ENCODE peak calls at places on chromosomes 6 and 20, in five cellular contexts. C is HS-27A, L is right cardiac atrium, N is mammary epithelial cell, O is RWPE1. V is an unnamed sample.

GRCh38 chr6:30556714-30556963 is 350 bp upstream of the GNL1 start:
- DNase-seq in O (peak; percentile 79), N (peak; percentile 88), L (peak; percentile 94), C (no peak), V (no peak)

GRCh38 chr20:64064145-64064698 is 1.2 kb downstream of the TCEA2 start:
- DNase-seq in O (peak; percentile 83), L (no peak), N (peak; percentile 54), C (no peak), V (no peak)

GRCh38 chr6:11381801-11382513 is 149.5 kb upstream of the NEDD9 start:
- DNase-seq in L (no peak), C (no peak), O (no peak), N (no peak), V (no peak)

GRCh38 chr20:270517-270916 is 13.0 kb downstream of the DEFB132 start:
- DNase-seq in C (no peak), N (no peak), L (no peak), O (no peak), V (no peak)

GRCh38 chr20:39861381-39861780 is 827.7 kb downstream of the MAFB start:
- DNase-seq in L (no peak), N (no peak), O (no peak), C (no peak), V (no peak)

GRCh38 chr6:138824482-138825134 is 28.7 kb downstream of the ECT2L start:
- DNase-seq in O (no peak), L (no peak), C (no peak), N (peak; percentile 52), V (no peak)

GRCh38 chr6:12222405-12223366 is 67.5 kb upstream of the EDN1 start:
- DNase-seq in C (no peak), L (no peak), O (no peak), N (peak; percentile 67), V (no peak)

GRCh38 chr6:151716446-151717047 is 90.9 kb upstream of the ESR1 start:
- DNase-seq in L (no peak), N (no peak), O (no peak), C (no peak), V (no peak)

GRCh38 chr6:14396826-14397517 is 279.4 kb downstream of the CD83 start:
- DNase-seq in C (no peak), O (peak; percentile 5), N (no peak), L (no peak), V (no peak)

GRCh38 chr20:41086402-41087324 is 50.7 kb upstream of the PLCG1 start:
- DNase-seq in O (no peak), N (peak; percentile 64), L (no peak), C (no peak), V (peak; percentile 95)

GRCh38 chr6:158697798-158698197 is 47.9 kb downstream of the SYTL3 start:
- DNase-seq in O (no peak), C (no peak), L (no peak), N (no peak), V (no peak)

GRCh38 chr6:157323924-157324276 is 581 bp upstream of the TMEM242 start:
- DNase-seq in C (peak; percentile 61), L (peak; percentile 93), N (peak; percentile 80), O (peak; percentile 55), V (no peak)

GRCh38 chr20:53901064-53901463 is 169.3 kb downstream of the BCAS1 start:
- DNase-seq in N (peak; percentile 70), O (peak; percentile 56), L (no peak), C (no peak), V (no peak)

GRCh38 chr6:42394881-42395620 is 56.7 kb downstream of the TRERF1 start:
- DNase-seq in L (no peak), N (no peak), O (no peak), C (no peak), V (no peak)

GRCh38 chr6:72933216-72933615 is 292.1 kb downstream of the KHDC1L start:
- DNase-seq in L (no peak), N (no peak), O (no peak), C (no peak), V (no peak)

GRCh38 chr6:113719056-113719455 is 138.1 kb upstream of the MARCKS start:
- DNase-seq in N (peak; percentile 55), O (no peak), L (no peak), C (no peak), V (peak; percentile 43)

GRCh38 chr6:73413102-73413501 is 18.5 kb downstream of the DDX43 start:
- DNase-seq in L (no peak), O (no peak), N (no peak), C (no peak), V (no peak)

GRCh38 chr6:100103936-100104335 is 109.9 kb upstream of the MCHR2 start:
- DNase-seq in O (no peak), N (no peak), L (no peak), C (no peak), V (no peak)

V was measured in OCI-M1.